ENCODE peak calls at places on chromosomes 16 and 17, in six cellular contexts. I is IMR-90, S is HCT116, M is heart left ventricle, X is tibial nerve, G is A549. W is an unnamed sample.

GRCh38 chr16:87335306-87335967 is 18.2 kb upstream of the C16orf95 start:
- DNase-seq in I (no peak), S (no peak), M (no peak), X (no peak), G (no peak), W (no peak)

GRCh38 chr17:51439395-51440229 is 179.3 kb downstream of the UTP18 start:
- DNase-seq in I (no peak), S (no peak), M (no peak), X (no peak), G (no peak), W (no peak)

GRCh38 chr17:61313515-61314326 is 85.9 kb upstream of the TBX2 start:
- DNase-seq in I (no peak), S (no peak), M (peak), X (no peak), G (no peak), W (peak)

GRCh38 chr16:24255446-24256352 is at the start of gene CACNG3:
- DNase-seq in I (peak), S (no peak), M (peak), X (no peak), G (peak), W (no peak)

GRCh38 chr16:71421911-71422310 is 19.9 kb downstream of the TLE7 start:
- DNase-seq in I (no peak), S (peak), M (no peak), X (no peak), G (peak), W (no peak)

GRCh38 chr17:35376245-35376644 is 2.8 kb upstream of the SLFN11 start:
- DNase-seq in I (peak), S (no peak), M (no peak), X (no peak), G (no peak), W (no peak)

GRCh38 chr16:69711115-69711740 is 15.1 kb downstream of the NQO1 start:
- DNase-seq in I (peak), S (peak), M (no peak), X (no peak), G (no peak), W (peak)

GRCh38 chr17:38748329-38749221 is at the start of gene PCGF2:
- DNase-seq in I (peak), S (peak), M (peak), X (peak), G (peak), W (peak)

GRCh38 chr16:84990782-84991181 is 20.6 kb downstream of the ZDHHC7 start:
- DNase-seq in I (no peak), S (no peak), M (no peak), X (no peak), G (no peak), W (no peak)

GRCh38 chr16:9836118-9836736 is 346.0 kb downstream of the GRIN2A start:
- DNase-seq in I (no peak), S (no peak), M (peak), X (no peak), G (no peak), W (no peak)

GRCh38 chr16:51722467-51722866 is 571.4 kb upstream of the SALL1 start:
- DNase-seq in I (no peak), S (no peak), M (no peak), X (no peak), G (no peak), W (no peak)

GRCh38 chr16:27204232-27204915 is 1.0 kb downstream of the KDM8 start:
- DNase-seq in I (no peak), S (peak), M (no peak), X (no peak), G (no peak), W (no peak)

GRCh38 chr17:42387663-42388380 is 420 bp downstream of the STAT3 start:
- DNase-seq in I (no peak), S (no peak), M (peak), X (no peak), G (no peak), W (peak)

GRCh38 chr16:17161034-17161433 is 309.7 kb downstream of the XYLT1 start:
- DNase-seq in I (no peak), S (no peak), M (no peak), X (no peak), G (no peak), W (no peak)

GRCh38 chr17:77709594-77709993 is 248.9 kb upstream of the TNRC6C start:
- DNase-seq in I (no peak), S (no peak), M (no peak), X (no peak), G (no peak), W (no peak)

GRCh38 chr17:6912110-6913051 is 80.9 kb upstream of the TEKT1 start:
- DNase-seq in I (no peak), S (no peak), M (no peak), X (no peak), G (no peak), W (no peak)

GRCh38 chr17:35117984-35118383 is 1.7 kb downstream of the RAD51D start:
- DNase-seq in I (peak), S (no peak), M (no peak), X (no peak), G (peak), W (no peak)

GRCh38 chr17:15377608-15378007 is 36.2 kb upstream of the TEKT3 start:
- DNase-seq in I (peak), S (peak), M (no peak), X (no peak), G (no peak), W (no peak)

GRCh38 chr17:38898291-38898679 is 27.1 kb upstream of the LASP1NB start:
- DNase-seq in I (no peak), S (no peak), M (no peak), X (no peak), G (no peak), W (no peak)

GRCh38 chr17:31439716-31440115 is 48.2 kb downstream of the RAB11FIP4 start:
- DNase-seq in I (no peak), S (no peak), M (no peak), X (no peak), G (no peak), W (no peak)

GRCh38 chr17:58200024-58200633 is 7.6 kb downstream of the EPX start:
- DNase-seq in I (peak), S (peak), M (peak), X (no peak), G (peak), W (no peak)

GRCh38 chr17:51428668-51429486 is 168.5 kb downstream of the UTP18 start:
- DNase-seq in I (no peak), S (no peak), M (no peak), X (no peak), G (no peak), W (no peak)

GRCh38 chr17:55833311-55833710 is 82.5 kb downstream of the PCTP start:
- DNase-seq in I (no peak), S (no peak), M (no peak), X (no peak), G (no peak), W (no peak)

GRCh38 chr17:10127819-10128375 is 70.5 kb downstream of the GAS7 start:
- DNase-seq in I (peak), S (no peak), M (peak), X (peak), G (no peak), W (peak)

GRCh38 chr17:60557805-60558204 is 31.8 kb upstream of the APPBP2 start:
- DNase-seq in I (no peak), S (no peak), M (no peak), X (no peak), G (peak), W (no peak)

GRCh38 chr17:48556534-48557401 is 11.9 kb upstream of the HOXB2 start:
- DNase-seq in I (peak), S (no peak), M (no peak), X (no peak), G (no peak), W (no peak)

GRCh38 chr17:64455993-64456885 is 7.3 kb downstream of the MILR1 start:
- DNase-seq in I (no peak), S (no peak), M (no peak), X (no peak), G (no peak), W (no peak)

GRCh38 chr17:5715478-5715877 is 131.2 kb upstream of the NLRP1 start:
- DNase-seq in I (no peak), S (no peak), M (no peak), X (peak), G (no peak), W (no peak)

GRCh38 chr17:69443138-69443537 is 28.6 kb downstream of the MAP2K6 start:
- DNase-seq in I (no peak), S (no peak), M (no peak), X (no peak), G (no peak), W (no peak)

GRCh38 chr17:4293572-4293971 is 29.8 kb upstream of the ANKFY1 start:
- DNase-seq in I (no peak), S (no peak), M (no peak), X (no peak), G (no peak), W (no peak)

GRCh38 chr16:70656065-70656711 is 9.8 kb downstream of the IL34 start:
- DNase-seq in I (no peak), S (no peak), M (no peak), X (no peak), G (no peak), W (no peak)

GRCh38 chr17:44916781-44917241 is 1.5 kb upstream of the GFAP start:
- DNase-seq in I (peak), S (no peak), M (peak), X (no peak), G (no peak), W (peak)

GRCh38 chr16:73846292-73846849 is 450.2 kb upstream of the PSMD7 start:
- DNase-seq in I (no peak), S (no peak), M (no peak), X (no peak), G (no peak), W (no peak)

GRCh38 chr16:3879258-3879886 is 1.1 kb downstream of the CREBBP start:
- DNase-seq in I (no peak), S (no peak), M (peak), X (no peak), G (no peak), W (no peak)

GRCh38 chr17:60602385-60602742 is 2.4 kb downstream of the PPM1D start:
- DNase-seq in I (no peak), S (no peak), M (no peak), X (no peak), G (peak), W (no peak)

GRCh38 chr17:382644-383533 is 30.3 kb upstream of the RPH3AL start:
- DNase-seq in I (peak), S (no peak), M (peak), X (peak), G (peak), W (no peak)

GRCh38 chr17:17141860-17142552 is 64.1 kb downstream of the PLD6 start:
- DNase-seq in I (peak), S (no peak), M (no peak), X (peak), G (peak), W (peak)

GRCh38 chr17:17141279-17141678 is 64.9 kb downstream of the PLD6 start:
- DNase-seq in I (no peak), S (no peak), M (no peak), X (no peak), G (no peak), W (no peak)

GRCh38 chr17:17142556-17142955 is 63.6 kb downstream of the PLD6 start:
- DNase-seq in I (no peak), S (no peak), M (no peak), X (no peak), G (no peak), W (no peak)

GRCh38 chr17:17139972-17140589 is 66.1 kb downstream of the PLD6 start:
- DNase-seq in I (no peak), S (no peak), M (no peak), X (no peak), G (no peak), W (no peak)

GRCh38 chr17:17140590-17140980 is 65.5 kb downstream of the PLD6 start:
- DNase-seq in I (peak), S (no peak), M (no peak), X (no peak), G (peak), W (no peak)
- TF ChIP-seq CTCF in I (peak), S (no peak), M (no peak), X (no peak), G (no peak), W (no peak)

GRCh38 chr16:28321700-28322411 is 29.5 kb downstream of the SBK1 start:
- DNase-seq in I (peak), S (peak), M (no peak), X (no peak), G (peak), W (no peak)

GRCh38 chr16:28318042-28318597 is 25.8 kb downstream of the SBK1 start:
- DNase-seq in I (no peak), S (no peak), M (no peak), X (no peak), G (no peak), W (no peak)

GRCh38 chr16:28320741-28321140 is 28.4 kb downstream of the SBK1 start:
- DNase-seq in I (no peak), S (no peak), M (no peak), X (no peak), G (no peak), W (no peak)

GRCh38 chr16:28319476-28320022 is 27.2 kb downstream of the SBK1 start:
- DNase-seq in I (no peak), S (no peak), M (no peak), X (no peak), G (no peak), W (no peak)

DNA sequence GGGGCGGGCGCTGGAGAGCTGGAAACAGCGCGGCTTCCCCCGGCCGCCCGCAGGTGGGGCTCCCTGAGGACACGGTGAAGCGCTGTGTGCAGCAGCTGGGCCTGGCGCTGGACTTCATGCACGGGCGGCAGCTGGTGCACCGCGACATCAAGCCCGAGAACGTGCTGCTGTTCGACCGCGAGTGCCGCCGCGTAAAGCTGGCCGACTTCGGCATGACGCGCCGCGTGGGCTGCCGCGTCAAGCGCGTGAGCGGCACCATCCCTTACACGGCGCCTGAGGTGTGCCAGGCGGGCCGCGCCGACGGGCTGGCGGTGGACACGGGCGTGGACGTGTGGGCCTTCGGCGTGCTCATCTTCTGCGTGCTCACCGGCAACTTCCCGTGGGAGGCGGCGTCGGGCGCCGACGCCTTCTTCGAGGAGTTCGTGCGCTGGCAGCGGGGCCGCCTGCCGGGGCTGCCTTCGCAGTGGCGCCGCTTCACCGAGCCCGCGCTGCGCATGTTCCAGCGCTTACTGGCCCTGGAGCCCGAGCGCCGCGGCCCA is 27.8 kb downstream of the SBK1 start:
- DNase-seq in I (no peak), S (no peak), M (no peak), X (no peak), G (no peak), W (no peak)
- TF ChIP-seq POLR2A in I (no peak), S (no peak), M (no peak), X (no peak), G (no peak), W (no peak)

DNA sequence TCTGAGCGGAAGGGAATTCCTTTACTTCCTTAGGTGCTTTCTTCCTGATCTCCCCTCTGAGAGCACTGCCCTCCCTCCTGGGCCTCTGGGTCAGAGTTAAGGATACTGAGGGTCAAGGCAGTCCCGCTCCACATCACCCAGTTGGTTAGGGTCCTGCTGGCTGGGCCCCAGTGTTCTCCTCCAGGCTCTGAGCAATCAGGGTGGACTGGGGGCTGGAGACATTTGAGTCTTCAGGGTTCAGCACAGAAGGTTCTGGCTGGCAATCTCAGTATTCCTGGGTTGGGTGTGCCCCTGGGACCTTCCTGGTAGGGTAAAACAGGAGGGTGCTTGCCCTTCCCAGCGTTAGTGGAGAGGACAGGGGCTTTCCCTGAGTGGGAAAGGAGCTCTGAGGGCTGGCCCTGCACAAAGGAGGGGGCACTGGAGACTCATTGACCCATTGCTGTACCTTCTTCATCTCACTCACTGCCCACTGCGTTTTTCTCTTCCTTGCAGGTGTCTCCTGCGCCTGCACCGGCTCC is 448 bp downstream of the MT1M start:
- DNase-seq in I (no peak), S (no peak), M (no peak), X (no peak), G (no peak), W (no peak)
- H3K4me3 ChIP-seq in I (no peak), S (no peak), M (peak), X (peak), G (no peak), W (peak)

GRCh38 chr16:22296225-22297113 is 740 bp upstream of the POLR3E start:
- DNase-seq in I (no peak), S (no peak), M (no peak), X (no peak), G (no peak), W (no peak)
- TF ChIP-seq CTCF in I (no peak), S (no peak), M (no peak), X (no peak), G (no peak), W (no peak)

GRCh38 chr17:74769266-74769855 is 6.8 kb downstream of the NAT9 start:
- DNase-seq in I (no peak), S (no peak), M (no peak), X (no peak), G (no peak), W (no peak)
- TF ChIP-seq POLR2A in I (no peak), S (no peak), M (no peak), X (no peak), G (no peak), W (no peak)

GRCh38 chr17:78797213-78797612 is 15.1 kb upstream of the CYTH1 start:
- DNase-seq in I (no peak), S (no peak), M (no peak), X (no peak), G (no peak), W (no peak)
- H3K4me3 ChIP-seq in I (no peak), S (no peak), M (no peak), X (no peak), G (no peak), W (no peak)

GRCh38 chr16:29916979-29917378 is 9.0 kb downstream of the KCTD13 start:
- DNase-seq in I (no peak), S (no peak), M (no peak), X (no peak), G (no peak), W (no peak)
- TF ChIP-seq CTCF in I (no peak), S (no peak), M (no peak), X (no peak), G (no peak), W (no peak)

DNA sequence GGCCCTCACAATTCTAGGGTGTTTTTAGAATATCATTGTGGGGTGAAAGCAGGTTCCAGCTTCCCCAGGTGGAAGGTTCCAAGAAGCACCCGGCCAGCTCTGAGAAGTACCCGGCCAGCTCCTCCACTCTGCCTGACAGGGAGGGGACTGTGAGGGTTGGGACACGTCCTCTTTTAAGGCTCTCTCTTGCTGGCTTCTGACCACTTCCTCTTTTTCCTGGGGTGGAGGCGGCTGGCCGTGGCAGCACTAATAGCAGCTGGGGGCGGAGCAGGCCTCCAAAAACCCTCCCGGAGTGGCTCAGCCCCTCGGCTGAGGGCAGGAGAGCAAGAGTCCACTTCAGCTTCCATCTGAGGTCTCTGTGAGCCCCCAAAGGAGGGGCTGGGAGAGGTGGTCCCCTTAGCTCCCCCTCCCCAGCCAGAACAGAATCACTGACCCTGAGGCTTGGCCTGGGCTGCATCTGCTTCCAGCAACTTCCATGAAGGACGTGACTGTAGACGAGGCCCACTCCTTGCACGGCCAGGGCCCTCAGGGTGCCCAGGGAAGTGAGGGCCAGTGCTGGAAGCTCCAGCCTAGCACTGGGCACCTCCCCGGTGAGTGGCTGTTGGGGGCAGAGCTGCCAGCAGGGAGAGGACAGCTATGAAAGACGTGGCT is 26.7 kb upstream of the PLCG2 start:
- DNase-seq in I (no peak), S (no peak), M (peak), X (no peak), G (no peak), W (no peak)
- TF ChIP-seq POLR2A in I (no peak), S (no peak), M (no peak), X (no peak), G (no peak), W (no peak)

GRCh38 chr16:89491974-89492687 is 1.8 kb upstream of the ANKRD11 start:
- DNase-seq in I (no peak), S (no peak), M (no peak), X (no peak), G (no peak), W (no peak)

GRCh38 chr16:89498839-89499238 is 8.5 kb upstream of the ANKRD11 start:
- DNase-seq in I (no peak), S (no peak), M (peak), X (no peak), G (no peak), W (peak)

GRCh38 chr16:89491238-89491869 is 993 bp upstream of the ANKRD11 start:
- DNase-seq in I (no peak), S (no peak), M (no peak), X (no peak), G (peak), W (no peak)

GRCh38 chr16:89493776-89494175 is 3.4 kb upstream of the ANKRD11 start:
- DNase-seq in I (no peak), S (no peak), M (no peak), X (no peak), G (no peak), W (no peak)

DNA sequence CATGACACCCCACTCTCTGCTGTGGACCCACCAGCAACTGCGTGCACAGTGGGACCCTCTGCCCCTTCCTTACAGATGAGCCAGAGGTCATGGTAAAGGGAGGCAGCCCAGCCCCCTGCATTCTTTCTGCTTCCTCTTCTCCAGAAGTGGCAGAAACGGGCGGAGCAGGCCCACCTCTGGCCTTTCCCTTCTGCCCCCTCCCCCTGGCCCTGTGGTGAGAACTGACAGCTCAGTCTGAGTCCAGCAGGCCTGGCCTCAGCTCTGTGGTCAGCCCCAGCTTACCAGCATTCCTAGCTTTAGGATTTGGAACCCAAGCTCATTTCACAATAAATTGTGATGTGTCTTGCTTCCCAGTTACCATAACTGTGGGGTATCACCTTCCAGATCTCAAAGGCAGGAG is 4.8 kb upstream of the ANKRD11 start:
- DNase-seq in I (peak), S (no peak), M (no peak), X (no peak), G (no peak), W (no peak)
- H3K4me3 ChIP-seq in I (no peak), S (no peak), M (no peak), X (no peak), G (no peak), W (no peak)

GRCh38 chr16:56669840-56670639 is 426 bp downstream of the MT1H start:
- DNase-seq in I (no peak), S (no peak), M (no peak), X (no peak), G (no peak), W (no peak)
- TF ChIP-seq CTCF in I (no peak), S (no peak), M (no peak), X (no peak), G (no peak), W (no peak)